ENCODE peak calls at places on chromosomes 13 and 19, in ten cellular contexts. One of them, this sample, is unnamed.

GRCh38 chr19:6528544-6529121 is 2.2 kb upstream of the TNFSF9 start:
- DNase-seq in HT-29: no peak
- DNase-seq in adrenal gland: no peak
- DNase-seq in AG09319: no peak
- DNase-seq in activated T-cell treated with anti-CD3 and anti-CD28 coated beads for 24 hours: no peak
- DNase-seq in head of caudate nucleus: peak; percentile 64
- DNase-seq in renal cortical epithelial cell: no peak
- DNase-seq in retina: no peak
- DNase-seq in amniotic epithelial cell: no peak
- DNase-seq in astrocyte of the hippocampus: no peak
- DNase-seq in this sample: no peak

GRCh38 chr13:97221046-97221445 is 1.1 kb upstream of the MBNL2 start:
- DNase-seq in HT-29: no peak
- DNase-seq in adrenal gland: no peak
- DNase-seq in AG09319: no peak
- DNase-seq in activated T-cell treated with anti-CD3 and anti-CD28 coated beads for 24 hours: no peak
- DNase-seq in head of caudate nucleus: no peak
- DNase-seq in renal cortical epithelial cell: no peak
- DNase-seq in retina: no peak
- DNase-seq in amniotic epithelial cell: no peak
- DNase-seq in astrocyte of the hippocampus: no peak
- DNase-seq in this sample: no peak

GRCh38 chr13:46543307-46543706 is 9.7 kb upstream of the LRCH1 start:
- DNase-seq in HT-29: no peak
- DNase-seq in adrenal gland: no peak
- DNase-seq in AG09319: no peak
- DNase-seq in activated T-cell treated with anti-CD3 and anti-CD28 coated beads for 24 hours: no peak
- DNase-seq in head of caudate nucleus: no peak
- DNase-seq in renal cortical epithelial cell: no peak
- DNase-seq in retina: no peak
- DNase-seq in amniotic epithelial cell: no peak
- DNase-seq in astrocyte of the hippocampus: no peak
- DNase-seq in this sample: no peak

GRCh38 chr13:46553886-46554855 is 1.2 kb downstream of the LRCH1 start:
- DNase-seq in HT-29: peak; percentile 85
- DNase-seq in adrenal gland: peak; percentile 79
- DNase-seq in AG09319: peak; percentile 49
- DNase-seq in activated T-cell treated with anti-CD3 and anti-CD28 coated beads for 24 hours: peak; percentile 56
- DNase-seq in head of caudate nucleus: peak; percentile 40
- DNase-seq in renal cortical epithelial cell: peak; percentile 83
- DNase-seq in retina: peak; percentile 90
- DNase-seq in amniotic epithelial cell: peak; percentile 83
- DNase-seq in astrocyte of the hippocampus: peak; percentile 88
- DNase-seq in this sample: no peak

GRCh38 chr19:29259153-29259552 is 46.2 kb upstream of the UQCRFS1 start:
- DNase-seq in HT-29: peak; percentile 42
- DNase-seq in adrenal gland: no peak
- DNase-seq in AG09319: no peak
- DNase-seq in activated T-cell treated with anti-CD3 and anti-CD28 coated beads for 24 hours: no peak
- DNase-seq in head of caudate nucleus: no peak
- DNase-seq in renal cortical epithelial cell: no peak
- DNase-seq in retina: no peak
- DNase-seq in amniotic epithelial cell: no peak
- DNase-seq in astrocyte of the hippocampus: no peak
- DNase-seq in this sample: no peak

GRCh38 chr13:77207943-77208342 is 119.0 kb downstream of the MYCBP2 start:
- DNase-seq in HT-29: no peak
- DNase-seq in adrenal gland: no peak
- DNase-seq in AG09319: peak; percentile 61
- DNase-seq in activated T-cell treated with anti-CD3 and anti-CD28 coated beads for 24 hours: no peak
- DNase-seq in head of caudate nucleus: no peak
- DNase-seq in renal cortical epithelial cell: no peak
- DNase-seq in retina: no peak
- DNase-seq in amniotic epithelial cell: peak; percentile 37
- DNase-seq in astrocyte of the hippocampus: peak; percentile 74
- DNase-seq in this sample: no peak

GRCh38 chr19:45468159-45468651 is 409 bp downstream of the FOSB start:
- DNase-seq in HT-29: no peak
- DNase-seq in adrenal gland: peak; percentile 69
- DNase-seq in AG09319: no peak
- DNase-seq in activated T-cell treated with anti-CD3 and anti-CD28 coated beads for 24 hours: no peak
- DNase-seq in head of caudate nucleus: no peak
- DNase-seq in renal cortical epithelial cell: no peak
- DNase-seq in retina: no peak
- DNase-seq in amniotic epithelial cell: no peak
- DNase-seq in astrocyte of the hippocampus: peak; percentile 51
- DNase-seq in this sample: no peak

GRCh38 chr13:111572956-111573355 is 252.5 kb downstream of the TEX29 start:
- DNase-seq in HT-29: no peak
- DNase-seq in adrenal gland: peak; percentile 62
- DNase-seq in AG09319: no peak
- DNase-seq in activated T-cell treated with anti-CD3 and anti-CD28 coated beads for 24 hours: no peak
- DNase-seq in head of caudate nucleus: no peak
- DNase-seq in renal cortical epithelial cell: no peak
- DNase-seq in retina: peak; percentile 69
- DNase-seq in amniotic epithelial cell: no peak
- DNase-seq in astrocyte of the hippocampus: no peak
- DNase-seq in this sample: no peak

GRCh38 chr19:22784051-22784450 is at the start of gene ZNF99:
- DNase-seq in HT-29: no peak
- DNase-seq in adrenal gland: peak; percentile 76
- DNase-seq in AG09319: no peak
- DNase-seq in activated T-cell treated with anti-CD3 and anti-CD28 coated beads for 24 hours: no peak
- DNase-seq in head of caudate nucleus: peak; percentile 64
- DNase-seq in renal cortical epithelial cell: no peak
- DNase-seq in retina: peak; percentile 74
- DNase-seq in amniotic epithelial cell: no peak
- DNase-seq in astrocyte of the hippocampus: peak; percentile 4
- DNase-seq in this sample: peak; percentile 50

GRCh38 chr19:45440873-45441654 is 17.3 kb upstream of the ERCC1 start:
- DNase-seq in HT-29: peak; percentile 61
- DNase-seq in adrenal gland: no peak
- DNase-seq in AG09319: no peak
- DNase-seq in activated T-cell treated with anti-CD3 and anti-CD28 coated beads for 24 hours: no peak
- DNase-seq in head of caudate nucleus: no peak
- DNase-seq in renal cortical epithelial cell: no peak
- DNase-seq in retina: peak; percentile 45
- DNase-seq in amniotic epithelial cell: peak; percentile 58
- DNase-seq in astrocyte of the hippocampus: no peak
- DNase-seq in this sample: no peak